ENCODE peak calls at places on chromosomes 4 and X, in seven cellular contexts. One of them, this sample, is unnamed.

GRCh38 chr4:151321586-151321985 is 3.8 kb downstream of the SH3D19 start:
- DNase-seq in cardiac fibroblast: no peak
- DNase-seq in NB4: no peak
- DNase-seq in PC-9: no peak
- DNase-seq in adipocyte: no peak
- DNase-seq in fibroblast of villous mesenchyme: no peak
- DNase-seq in astrocyte of the spinal cord: no peak
- DNase-seq in this sample: no peak

GRCh38 chrX:71616672-71617529 is 1.4 kb downstream of the CXCR3 start:
- DNase-seq in fibroblast of villous mesenchyme: no peak
- DNase-seq in NB4: peak
- DNase-seq in PC-9: no peak
- DNase-seq in astrocyte of the spinal cord: no peak
- DNase-seq in adipocyte: no peak
- DNase-seq in cardiac fibroblast: no peak
- DNase-seq in this sample: no peak

GRCh38 chr4:173191623-173192041 is 23.0 kb downstream of the GALNT7 start:
- DNase-seq in fibroblast of villous mesenchyme: no peak
- DNase-seq in astrocyte of the spinal cord: peak
- DNase-seq in adipocyte: peak
- DNase-seq in PC-9: no peak
- DNase-seq in NB4: no peak
- DNase-seq in cardiac fibroblast: peak
- DNase-seq in this sample: no peak

GRCh38 chrX:139290310-139290709 is 240.2 kb upstream of the F9 start:
- DNase-seq in cardiac fibroblast: no peak
- DNase-seq in astrocyte of the spinal cord: peak
- DNase-seq in PC-9: no peak
- DNase-seq in NB4: peak
- DNase-seq in fibroblast of villous mesenchyme: no peak
- DNase-seq in adipocyte: no peak
- DNase-seq in this sample: no peak

GRCh38 chrX:47078129-47079043 is at the start of gene RGN:
- DNase-seq in cardiac fibroblast: no peak
- DNase-seq in PC-9: no peak
- DNase-seq in astrocyte of the spinal cord: no peak
- DNase-seq in fibroblast of villous mesenchyme: no peak
- DNase-seq in NB4: no peak
- DNase-seq in adipocyte: no peak
- DNase-seq in this sample: no peak

GRCh38 chr4:68278045-68278444 is 32.6 kb upstream of the TMPRSS11B start:
- DNase-seq in fibroblast of villous mesenchyme: no peak
- DNase-seq in astrocyte of the spinal cord: no peak
- DNase-seq in adipocyte: no peak
- DNase-seq in cardiac fibroblast: no peak
- DNase-seq in NB4: no peak
- DNase-seq in PC-9: no peak
- DNase-seq in this sample: no peak

GRCh38 chr4:150801833-150802232 is 213.3 kb downstream of the LRBA start:
- DNase-seq in adipocyte: no peak
- DNase-seq in PC-9: no peak
- DNase-seq in astrocyte of the spinal cord: no peak
- DNase-seq in fibroblast of villous mesenchyme: no peak
- DNase-seq in cardiac fibroblast: no peak
- DNase-seq in NB4: no peak
- DNase-seq in this sample: no peak

GRCh38 chrX:479273-479981 is 92.7 kb upstream of the PPP2R3B start:
- DNase-seq in astrocyte of the spinal cord: no peak
- DNase-seq in fibroblast of villous mesenchyme: no peak
- DNase-seq in cardiac fibroblast: no peak
- DNase-seq in adipocyte: no peak
- DNase-seq in PC-9: no peak
- DNase-seq in NB4: no peak
- DNase-seq in this sample: no peak

GRCh38 chrX:15854712-15855561 is at the start of gene AP1S2:
- DNase-seq in astrocyte of the spinal cord: peak
- DNase-seq in NB4: peak
- DNase-seq in cardiac fibroblast: peak
- DNase-seq in fibroblast of villous mesenchyme: peak
- DNase-seq in PC-9: peak
- DNase-seq in adipocyte: peak
- DNase-seq in this sample: peak

GRCh38 chr4:130125468-130125867 is 1029.5 kb downstream of the C4orf33 start:
- DNase-seq in NB4: no peak
- DNase-seq in cardiac fibroblast: peak
- DNase-seq in fibroblast of villous mesenchyme: no peak
- DNase-seq in adipocyte: no peak
- DNase-seq in PC-9: no peak
- DNase-seq in astrocyte of the spinal cord: peak
- DNase-seq in this sample: peak

GRCh38 chr4:38856524-38857337 is at the start of gene TLR6:
- DNase-seq in NB4: peak
- DNase-seq in adipocyte: peak
- DNase-seq in astrocyte of the spinal cord: peak
- DNase-seq in fibroblast of villous mesenchyme: peak
- DNase-seq in PC-9: peak
- DNase-seq in cardiac fibroblast: peak
- DNase-seq in this sample: no peak

GRCh38 chr4:87058272-87059073 is 123.7 kb downstream of the AFF1 start:
- DNase-seq in cardiac fibroblast: no peak
- DNase-seq in NB4: no peak
- DNase-seq in adipocyte: peak
- DNase-seq in fibroblast of villous mesenchyme: no peak
- DNase-seq in PC-9: peak
- DNase-seq in astrocyte of the spinal cord: no peak
- DNase-seq in this sample: no peak

GRCh38 chrX:73262991-73263390 is 48.3 kb upstream of the NAP1L2 start:
- DNase-seq in cardiac fibroblast: peak
- DNase-seq in fibroblast of villous mesenchyme: no peak
- DNase-seq in NB4: peak
- DNase-seq in astrocyte of the spinal cord: no peak
- DNase-seq in adipocyte: peak
- DNase-seq in PC-9: no peak
- DNase-seq in this sample: no peak

GRCh38 chr4:95183656-95184408 is 364.9 kb downstream of the UNC5C start:
- DNase-seq in fibroblast of villous mesenchyme: no peak
- DNase-seq in adipocyte: no peak
- DNase-seq in cardiac fibroblast: no peak
- DNase-seq in PC-9: no peak
- DNase-seq in astrocyte of the spinal cord: no peak
- DNase-seq in NB4: no peak
- DNase-seq in this sample: no peak

DNA sequence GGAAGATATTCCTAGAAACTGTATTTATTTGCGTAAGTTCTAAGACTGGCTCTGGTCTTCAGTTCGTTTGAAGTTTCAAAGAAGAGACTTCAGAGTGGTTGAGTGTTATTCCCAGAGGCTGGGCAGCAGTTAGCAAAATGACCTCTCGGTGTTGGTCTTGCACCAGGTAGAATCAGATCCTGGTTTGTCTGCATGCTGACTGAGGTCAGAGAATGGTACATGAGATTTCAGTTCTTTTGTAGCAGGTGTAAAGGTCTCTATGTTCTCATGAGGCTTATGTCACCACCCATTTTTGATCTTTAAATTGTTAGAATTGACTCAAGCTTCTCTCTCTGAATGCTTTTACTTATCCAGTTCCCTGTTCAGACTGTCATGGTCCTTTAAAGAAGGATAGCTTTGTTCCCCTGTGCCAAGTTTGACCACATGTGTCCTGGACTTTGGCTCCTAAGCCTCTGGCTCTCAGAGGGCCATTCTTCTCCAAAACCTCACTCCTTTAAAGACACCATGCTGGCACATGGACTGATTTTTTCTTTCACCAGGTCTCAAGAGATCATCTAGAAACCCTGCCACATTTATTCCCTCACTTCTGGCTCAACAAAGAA is 355.8 kb upstream of the BOD1L1 start:
- DNase-seq in NB4: no peak
- DNase-seq in astrocyte of the spinal cord: no peak
- DNase-seq in PC-9: no peak
- DNase-seq in cardiac fibroblast: no peak
- DNase-seq in adipocyte: no peak
- DNase-seq in fibroblast of villous mesenchyme: no peak
- DNase-seq in this sample: no peak
- H3K4me3 ChIP-seq in NB4: no peak
- H3K4me3 ChIP-seq in astrocyte of the spinal cord: no peak
- H3K4me3 ChIP-seq in PC-9: no peak
- H3K4me3 ChIP-seq in cardiac fibroblast: no peak
- H3K4me3 ChIP-seq in adipocyte: no peak
- H3K4me3 ChIP-seq in fibroblast of villous mesenchyme: no peak
- H3K4me3 ChIP-seq in this sample: no peak

DNA sequence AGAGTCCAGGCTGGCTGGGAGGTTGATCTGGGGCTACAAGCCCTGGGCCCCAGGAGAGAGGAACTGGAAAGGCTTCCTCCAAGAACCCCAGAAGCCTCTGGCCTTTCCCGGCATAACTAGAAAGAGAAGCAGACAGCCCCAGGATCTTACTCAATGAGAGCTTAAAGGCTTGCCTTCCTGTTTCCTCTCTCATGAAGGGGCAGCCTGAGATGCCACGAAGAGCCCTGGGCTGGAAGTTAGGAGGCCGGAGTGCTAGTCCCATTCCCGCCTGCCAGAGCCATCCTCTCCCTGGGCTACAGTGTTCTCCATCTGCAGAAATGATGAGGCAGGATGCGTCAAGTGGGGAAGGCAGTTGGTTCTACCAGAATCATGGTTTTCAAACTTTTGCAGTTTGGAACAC is 20.1 kb upstream of the XPNPEP2 start:
- DNase-seq in NB4: no peak
- DNase-seq in adipocyte: no peak
- DNase-seq in astrocyte of the spinal cord: no peak
- DNase-seq in fibroblast of villous mesenchyme: no peak
- DNase-seq in PC-9: no peak
- DNase-seq in cardiac fibroblast: no peak
- DNase-seq in this sample: no peak
- H3K4me3 ChIP-seq in NB4: no peak
- H3K4me3 ChIP-seq in adipocyte: no peak
- H3K4me3 ChIP-seq in astrocyte of the spinal cord: no peak
- H3K4me3 ChIP-seq in fibroblast of villous mesenchyme: no peak
- H3K4me3 ChIP-seq in PC-9: no peak
- H3K4me3 ChIP-seq in cardiac fibroblast: no peak
- H3K4me3 ChIP-seq in this sample: no peak

GRCh38 chr4:169163495-169163894 is 107.3 kb downstream of the SH3RF1 start:
- DNase-seq in adipocyte: no peak
- DNase-seq in PC-9: no peak
- DNase-seq in NB4: no peak
- DNase-seq in cardiac fibroblast: no peak
- DNase-seq in fibroblast of villous mesenchyme: no peak
- DNase-seq in astrocyte of the spinal cord: no peak
- DNase-seq in this sample: no peak

GRCh38 chr4:169158046-169158445 is 112.7 kb downstream of the SH3RF1 start:
- DNase-seq in astrocyte of the spinal cord: no peak
- DNase-seq in adipocyte: no peak
- DNase-seq in PC-9: no peak
- DNase-seq in cardiac fibroblast: peak
- DNase-seq in NB4: no peak
- DNase-seq in fibroblast of villous mesenchyme: no peak
- DNase-seq in this sample: no peak

GRCh38 chr4:169158860-169159259 is 111.9 kb downstream of the SH3RF1 start:
- DNase-seq in PC-9: no peak
- DNase-seq in astrocyte of the spinal cord: no peak
- DNase-seq in cardiac fibroblast: no peak
- DNase-seq in adipocyte: no peak
- DNase-seq in fibroblast of villous mesenchyme: no peak
- DNase-seq in NB4: no peak
- DNase-seq in this sample: no peak

GRCh38 chr4:169159614-169160013 is 111.1 kb downstream of the SH3RF1 start:
- DNase-seq in astrocyte of the spinal cord: peak
- DNase-seq in NB4: no peak
- DNase-seq in PC-9: no peak
- DNase-seq in cardiac fibroblast: peak
- DNase-seq in fibroblast of villous mesenchyme: peak
- DNase-seq in adipocyte: peak
- DNase-seq in this sample: peak

GRCh38 chr4:169160825-169161224 is 109.9 kb downstream of the SH3RF1 start:
- DNase-seq in adipocyte: peak
- DNase-seq in cardiac fibroblast: peak
- DNase-seq in NB4: no peak
- DNase-seq in astrocyte of the spinal cord: peak
- DNase-seq in fibroblast of villous mesenchyme: peak
- DNase-seq in PC-9: no peak
- DNase-seq in this sample: peak
- H3K4me3 ChIP-seq in adipocyte: peak
- H3K4me3 ChIP-seq in cardiac fibroblast: no peak
- H3K4me3 ChIP-seq in NB4: no peak
- H3K4me3 ChIP-seq in astrocyte of the spinal cord: no peak
- H3K4me3 ChIP-seq in fibroblast of villous mesenchyme: no peak
- H3K4me3 ChIP-seq in PC-9: no peak
- H3K4me3 ChIP-seq in this sample: no peak

DNA sequence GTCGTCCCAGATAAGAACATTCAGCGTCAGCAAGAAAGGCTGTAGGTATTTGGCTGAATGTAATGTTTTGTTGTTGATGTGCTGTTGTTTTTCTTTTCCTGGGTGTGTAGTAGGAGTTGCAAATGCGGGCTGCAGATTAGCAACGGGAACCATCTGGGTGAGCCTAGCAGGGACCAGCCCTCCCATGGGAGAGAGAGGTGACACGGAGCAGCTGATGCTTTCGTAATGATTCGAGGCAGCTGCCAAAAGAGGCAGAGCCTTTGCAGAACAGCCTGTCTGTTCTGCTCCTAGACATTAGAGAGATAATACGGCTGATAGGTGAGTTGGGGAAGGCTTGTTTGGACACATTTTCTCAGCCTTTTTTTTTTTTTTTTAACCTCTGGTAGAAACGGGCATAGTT is 25.3 kb downstream of the ARSF start:
- DNase-seq in cardiac fibroblast: peak
- DNase-seq in fibroblast of villous mesenchyme: peak
- DNase-seq in NB4: peak
- DNase-seq in astrocyte of the spinal cord: no peak
- DNase-seq in adipocyte: no peak
- DNase-seq in PC-9: no peak
- DNase-seq in this sample: no peak
- H3K4me3 ChIP-seq in cardiac fibroblast: no peak
- H3K4me3 ChIP-seq in fibroblast of villous mesenchyme: no peak
- H3K4me3 ChIP-seq in NB4: no peak
- H3K4me3 ChIP-seq in astrocyte of the spinal cord: no peak
- H3K4me3 ChIP-seq in adipocyte: no peak
- H3K4me3 ChIP-seq in PC-9: no peak
- H3K4me3 ChIP-seq in this sample: no peak

GRCh38 chrX:7580127-7580526 is 262.8 kb upstream of the VCX start:
- DNase-seq in PC-9: no peak
- DNase-seq in adipocyte: no peak
- DNase-seq in cardiac fibroblast: no peak
- DNase-seq in fibroblast of villous mesenchyme: no peak
- DNase-seq in NB4: no peak
- DNase-seq in astrocyte of the spinal cord: no peak
- DNase-seq in this sample: no peak
- H3K4me3 ChIP-seq in PC-9: no peak
- H3K4me3 ChIP-seq in adipocyte: no peak
- H3K4me3 ChIP-seq in cardiac fibroblast: no peak
- H3K4me3 ChIP-seq in fibroblast of villous mesenchyme: no peak
- H3K4me3 ChIP-seq in NB4: no peak
- H3K4me3 ChIP-seq in astrocyte of the spinal cord: no peak
- H3K4me3 ChIP-seq in this sample: no peak